ENCODE peak calls at places on chromosome 3, in seven cellular contexts. One of them, this sample, is unnamed.

GRCh38 chr3:157311633-157312365 is 124.9 kb upstream of the PTX3 start:
- DNase-seq in suprapubic skin: no peak
- DNase-seq in A549: no peak
- DNase-seq in T-cell: no peak
- DNase-seq in stimulated activated CD4-positive, alpha-beta T cell treated with anti-CD3 and anti-CD28 coated beads, Interleukin-1b, Interleukin-23, amount 100 ng/mL, for 1 hour: no peak
- DNase-seq in HT-29: no peak
- DNase-seq in AG08396: peak
- DNase-seq in this sample: no peak

GRCh38 chr3:94076055-94076454 is 13.2 kb downstream of the NSUN3 start:
- DNase-seq in suprapubic skin: no peak
- DNase-seq in A549: no peak
- DNase-seq in T-cell: no peak
- DNase-seq in stimulated activated CD4-positive, alpha-beta T cell treated with anti-CD3 and anti-CD28 coated beads, Interleukin-1b, Interleukin-23, amount 100 ng/mL, for 1 hour: no peak
- DNase-seq in HT-29: no peak
- DNase-seq in AG08396: no peak
- DNase-seq in this sample: no peak

GRCh38 chr3:25552251-25552650 is 112.5 kb downstream of the TOP2B start:
- DNase-seq in suprapubic skin: no peak
- DNase-seq in A549: no peak
- DNase-seq in T-cell: no peak
- DNase-seq in stimulated activated CD4-positive, alpha-beta T cell treated with anti-CD3 and anti-CD28 coated beads, Interleukin-1b, Interleukin-23, amount 100 ng/mL, for 1 hour: no peak
- DNase-seq in HT-29: no peak
- DNase-seq in AG08396: no peak
- DNase-seq in this sample: no peak

GRCh38 chr3:123605789-123606234 is 21.0 kb upstream of the HACD2 start:
- DNase-seq in suprapubic skin: no peak
- DNase-seq in A549: peak
- DNase-seq in T-cell: no peak
- DNase-seq in stimulated activated CD4-positive, alpha-beta T cell treated with anti-CD3 and anti-CD28 coated beads, Interleukin-1b, Interleukin-23, amount 100 ng/mL, for 1 hour: no peak
- DNase-seq in HT-29: peak
- DNase-seq in AG08396: no peak
- DNase-seq in this sample: no peak

GRCh38 chr3:99087277-99087676 is 185.8 kb upstream of the DCBLD2 start:
- DNase-seq in suprapubic skin: no peak
- DNase-seq in A549: no peak
- DNase-seq in T-cell: no peak
- DNase-seq in stimulated activated CD4-positive, alpha-beta T cell treated with anti-CD3 and anti-CD28 coated beads, Interleukin-1b, Interleukin-23, amount 100 ng/mL, for 1 hour: no peak
- DNase-seq in HT-29: no peak
- DNase-seq in AG08396: no peak
- DNase-seq in this sample: no peak

GRCh38 chr3:43902415-43902814 is 211.7 kb downstream of the ABHD5 start:
- DNase-seq in suprapubic skin: no peak
- DNase-seq in A549: no peak
- DNase-seq in T-cell: no peak
- DNase-seq in stimulated activated CD4-positive, alpha-beta T cell treated with anti-CD3 and anti-CD28 coated beads, Interleukin-1b, Interleukin-23, amount 100 ng/mL, for 1 hour: no peak
- DNase-seq in HT-29: no peak
- DNase-seq in AG08396: no peak
- DNase-seq in this sample: no peak

GRCh38 chr3:181713673-181714270 is 2.0 kb downstream of the SOX2 start:
- DNase-seq in suprapubic skin: no peak
- DNase-seq in A549: no peak
- DNase-seq in T-cell: no peak
- DNase-seq in stimulated activated CD4-positive, alpha-beta T cell treated with anti-CD3 and anti-CD28 coated beads, Interleukin-1b, Interleukin-23, amount 100 ng/mL, for 1 hour: no peak
- DNase-seq in HT-29: no peak
- DNase-seq in AG08396: no peak
- DNase-seq in this sample: no peak

GRCh38 chr3:71926242-71926560 is 141.3 kb upstream of the PROK2 start:
- DNase-seq in suprapubic skin: no peak
- DNase-seq in A549: peak
- DNase-seq in T-cell: no peak
- DNase-seq in stimulated activated CD4-positive, alpha-beta T cell treated with anti-CD3 and anti-CD28 coated beads, Interleukin-1b, Interleukin-23, amount 100 ng/mL, for 1 hour: no peak
- DNase-seq in HT-29: peak
- DNase-seq in AG08396: no peak
- DNase-seq in this sample: no peak

GRCh38 chr3:16767006-16767405 is 117.7 kb upstream of the PLCL2 start:
- DNase-seq in suprapubic skin: no peak
- DNase-seq in A549: no peak
- DNase-seq in T-cell: no peak
- DNase-seq in stimulated activated CD4-positive, alpha-beta T cell treated with anti-CD3 and anti-CD28 coated beads, Interleukin-1b, Interleukin-23, amount 100 ng/mL, for 1 hour: no peak
- DNase-seq in HT-29: no peak
- DNase-seq in AG08396: no peak
- DNase-seq in this sample: no peak

GRCh38 chr3:126128504-126129407 is 44.8 kb upstream of the SLC41A3 start:
- DNase-seq in suprapubic skin: peak
- DNase-seq in A549: no peak
- DNase-seq in T-cell: no peak
- DNase-seq in stimulated activated CD4-positive, alpha-beta T cell treated with anti-CD3 and anti-CD28 coated beads, Interleukin-1b, Interleukin-23, amount 100 ng/mL, for 1 hour: no peak
- DNase-seq in HT-29: no peak
- DNase-seq in AG08396: no peak
- DNase-seq in this sample: no peak

GRCh38 chr3:158953131-158953530 is 151.3 kb downstream of the MFSD1 start:
- DNase-seq in suprapubic skin: no peak
- DNase-seq in A549: no peak
- DNase-seq in T-cell: no peak
- DNase-seq in stimulated activated CD4-positive, alpha-beta T cell treated with anti-CD3 and anti-CD28 coated beads, Interleukin-1b, Interleukin-23, amount 100 ng/mL, for 1 hour: no peak
- DNase-seq in HT-29: no peak
- DNase-seq in AG08396: no peak
- DNase-seq in this sample: no peak

GRCh38 chr3:184874709-184875644 is 63.0 kb downstream of the VPS8 start:
- DNase-seq in suprapubic skin: no peak
- DNase-seq in A549: peak
- DNase-seq in T-cell: no peak
- DNase-seq in stimulated activated CD4-positive, alpha-beta T cell treated with anti-CD3 and anti-CD28 coated beads, Interleukin-1b, Interleukin-23, amount 100 ng/mL, for 1 hour: no peak
- DNase-seq in HT-29: peak
- DNase-seq in AG08396: peak
- DNase-seq in this sample: peak

GRCh38 chr3:160707187-160707789 is 30.3 kb downstream of the ARL14 start:
- DNase-seq in suprapubic skin: no peak
- DNase-seq in A549: peak
- DNase-seq in T-cell: peak
- DNase-seq in stimulated activated CD4-positive, alpha-beta T cell treated with anti-CD3 and anti-CD28 coated beads, Interleukin-1b, Interleukin-23, amount 100 ng/mL, for 1 hour: no peak
- DNase-seq in HT-29: peak
- DNase-seq in AG08396: peak
- DNase-seq in this sample: peak

GRCh38 chr3:35335703-35336102 is 303.6 kb upstream of the ARPP21 start:
- DNase-seq in suprapubic skin: no peak
- DNase-seq in A549: no peak
- DNase-seq in T-cell: no peak
- DNase-seq in stimulated activated CD4-positive, alpha-beta T cell treated with anti-CD3 and anti-CD28 coated beads, Interleukin-1b, Interleukin-23, amount 100 ng/mL, for 1 hour: no peak
- DNase-seq in HT-29: no peak
- DNase-seq in AG08396: no peak
- DNase-seq in this sample: no peak

GRCh38 chr3:63891518-63891917 is 20.7 kb downstream of the SCAANT1 start:
- DNase-seq in suprapubic skin: no peak
- DNase-seq in A549: no peak
- DNase-seq in T-cell: no peak
- DNase-seq in stimulated activated CD4-positive, alpha-beta T cell treated with anti-CD3 and anti-CD28 coated beads, Interleukin-1b, Interleukin-23, amount 100 ng/mL, for 1 hour: no peak
- DNase-seq in HT-29: no peak
- DNase-seq in AG08396: no peak
- DNase-seq in this sample: no peak

GRCh38 chr3:78878011-78878410 is 889.8 kb downstream of the ROBO1 start:
- DNase-seq in suprapubic skin: no peak
- DNase-seq in A549: no peak
- DNase-seq in T-cell: no peak
- DNase-seq in stimulated activated CD4-positive, alpha-beta T cell treated with anti-CD3 and anti-CD28 coated beads, Interleukin-1b, Interleukin-23, amount 100 ng/mL, for 1 hour: no peak
- DNase-seq in HT-29: no peak
- DNase-seq in AG08396: peak
- DNase-seq in this sample: no peak

GRCh38 chr3:133644768-133645167 is 17.0 kb downstream of the TOPBP1 start:
- DNase-seq in suprapubic skin: no peak
- DNase-seq in A549: peak
- DNase-seq in T-cell: no peak
- DNase-seq in stimulated activated CD4-positive, alpha-beta T cell treated with anti-CD3 and anti-CD28 coated beads, Interleukin-1b, Interleukin-23, amount 100 ng/mL, for 1 hour: no peak
- DNase-seq in HT-29: no peak
- DNase-seq in AG08396: peak
- DNase-seq in this sample: no peak

GRCh38 chr3:107346559-107346958 is 30.7 kb upstream of the CCDC54 start:
- DNase-seq in suprapubic skin: no peak
- DNase-seq in A549: no peak
- DNase-seq in T-cell: no peak
- DNase-seq in stimulated activated CD4-positive, alpha-beta T cell treated with anti-CD3 and anti-CD28 coated beads, Interleukin-1b, Interleukin-23, amount 100 ng/mL, for 1 hour: no peak
- DNase-seq in HT-29: no peak
- DNase-seq in AG08396: no peak
- DNase-seq in this sample: no peak

GRCh38 chr3:13206799-13207577 is 133.8 kb upstream of the IQSEC1 start:
- DNase-seq in suprapubic skin: no peak
- DNase-seq in A549: no peak
- DNase-seq in T-cell: no peak
- DNase-seq in stimulated activated CD4-positive, alpha-beta T cell treated with anti-CD3 and anti-CD28 coated beads, Interleukin-1b, Interleukin-23, amount 100 ng/mL, for 1 hour: no peak
- DNase-seq in HT-29: no peak
- DNase-seq in AG08396: no peak
- DNase-seq in this sample: no peak

GRCh38 chr3:184175506-184175905 is 851 bp downstream of the AP2M1 start:
- DNase-seq in suprapubic skin: no peak
- DNase-seq in A549: no peak
- DNase-seq in T-cell: no peak
- DNase-seq in stimulated activated CD4-positive, alpha-beta T cell treated with anti-CD3 and anti-CD28 coated beads, Interleukin-1b, Interleukin-23, amount 100 ng/mL, for 1 hour: no peak
- DNase-seq in HT-29: peak
- DNase-seq in AG08396: no peak
- DNase-seq in this sample: no peak

GRCh38 chr3:8937064-8938020 is 25.9 kb downstream of the RAD18 start:
- DNase-seq in suprapubic skin: no peak
- DNase-seq in A549: peak
- DNase-seq in T-cell: no peak
- DNase-seq in stimulated activated CD4-positive, alpha-beta T cell treated with anti-CD3 and anti-CD28 coated beads, Interleukin-1b, Interleukin-23, amount 100 ng/mL, for 1 hour: no peak
- DNase-seq in HT-29: peak
- DNase-seq in AG08396: peak
- DNase-seq in this sample: no peak

GRCh38 chr3:40169983-40170382 is 139.5 kb upstream of the EIF1B start:
- DNase-seq in suprapubic skin: no peak
- DNase-seq in A549: no peak
- DNase-seq in T-cell: no peak
- DNase-seq in stimulated activated CD4-positive, alpha-beta T cell treated with anti-CD3 and anti-CD28 coated beads, Interleukin-1b, Interleukin-23, amount 100 ng/mL, for 1 hour: no peak
- DNase-seq in HT-29: no peak
- DNase-seq in AG08396: no peak
- DNase-seq in this sample: no peak

GRCh38 chr3:17070560-17070959 is 185.8 kb downstream of the PLCL2 start:
- DNase-seq in suprapubic skin: no peak
- DNase-seq in A549: peak
- DNase-seq in T-cell: no peak
- DNase-seq in stimulated activated CD4-positive, alpha-beta T cell treated with anti-CD3 and anti-CD28 coated beads, Interleukin-1b, Interleukin-23, amount 100 ng/mL, for 1 hour: no peak
- DNase-seq in HT-29: peak
- DNase-seq in AG08396: peak
- DNase-seq in this sample: no peak

GRCh38 chr3:57998366-57999283 is 9.6 kb upstream of the FLNB start:
- DNase-seq in suprapubic skin: no peak
- DNase-seq in A549: no peak
- DNase-seq in T-cell: no peak
- DNase-seq in stimulated activated CD4-positive, alpha-beta T cell treated with anti-CD3 and anti-CD28 coated beads, Interleukin-1b, Interleukin-23, amount 100 ng/mL, for 1 hour: no peak
- DNase-seq in HT-29: peak
- DNase-seq in AG08396: no peak
- DNase-seq in this sample: no peak

GRCh38 chr3:98188553-98188952 is 22.1 kb downstream of the OR5H15 start:
- DNase-seq in suprapubic skin: no peak
- DNase-seq in A549: no peak
- DNase-seq in T-cell: no peak
- DNase-seq in stimulated activated CD4-positive, alpha-beta T cell treated with anti-CD3 and anti-CD28 coated beads, Interleukin-1b, Interleukin-23, amount 100 ng/mL, for 1 hour: no peak
- DNase-seq in HT-29: peak
- DNase-seq in AG08396: no peak
- DNase-seq in this sample: peak

GRCh38 chr3:182092662-182093262 is 381.0 kb downstream of the SOX2 start:
- DNase-seq in suprapubic skin: no peak
- DNase-seq in A549: peak
- DNase-seq in T-cell: no peak
- DNase-seq in stimulated activated CD4-positive, alpha-beta T cell treated with anti-CD3 and anti-CD28 coated beads, Interleukin-1b, Interleukin-23, amount 100 ng/mL, for 1 hour: no peak
- DNase-seq in HT-29: no peak
- DNase-seq in AG08396: no peak
- DNase-seq in this sample: no peak

GRCh38 chr3:171461087-171461917 is 1.1 kb upstream of the TNIK start:
- DNase-seq in suprapubic skin: no peak
- DNase-seq in A549: peak
- DNase-seq in T-cell: peak
- DNase-seq in stimulated activated CD4-positive, alpha-beta T cell treated with anti-CD3 and anti-CD28 coated beads, Interleukin-1b, Interleukin-23, amount 100 ng/mL, for 1 hour: no peak
- DNase-seq in HT-29: peak
- DNase-seq in AG08396: peak
- DNase-seq in this sample: peak

GRCh38 chr3:22263042-22263441 is 512.0 kb upstream of the ZNF385D start:
- DNase-seq in suprapubic skin: no peak
- DNase-seq in A549: no peak
- DNase-seq in T-cell: no peak
- DNase-seq in stimulated activated CD4-positive, alpha-beta T cell treated with anti-CD3 and anti-CD28 coated beads, Interleukin-1b, Interleukin-23, amount 100 ng/mL, for 1 hour: no peak
- DNase-seq in HT-29: no peak
- DNase-seq in AG08396: peak
- DNase-seq in this sample: no peak

GRCh38 chr3:13095408-13095861 is 22.2 kb upstream of the IQSEC1 start:
- DNase-seq in suprapubic skin: no peak
- DNase-seq in A549: no peak
- DNase-seq in T-cell: no peak
- DNase-seq in stimulated activated CD4-positive, alpha-beta T cell treated with anti-CD3 and anti-CD28 coated beads, Interleukin-1b, Interleukin-23, amount 100 ng/mL, for 1 hour: no peak
- DNase-seq in HT-29: no peak
- DNase-seq in AG08396: no peak
- DNase-seq in this sample: no peak

GRCh38 chr3:13018039-13018431 is 55.2 kb downstream of the IQSEC1 start:
- DNase-seq in suprapubic skin: no peak
- DNase-seq in A549: no peak
- DNase-seq in T-cell: no peak
- DNase-seq in stimulated activated CD4-positive, alpha-beta T cell treated with anti-CD3 and anti-CD28 coated beads, Interleukin-1b, Interleukin-23, amount 100 ng/mL, for 1 hour: no peak
- DNase-seq in HT-29: no peak
- DNase-seq in AG08396: no peak
- DNase-seq in this sample: no peak

GRCh38 chr3:134029256-134029733 is 430 bp downstream of the SLCO2A1 start:
- DNase-seq in suprapubic skin: no peak
- DNase-seq in A549: no peak
- DNase-seq in T-cell: no peak
- DNase-seq in stimulated activated CD4-positive, alpha-beta T cell treated with anti-CD3 and anti-CD28 coated beads, Interleukin-1b, Interleukin-23, amount 100 ng/mL, for 1 hour: no peak
- DNase-seq in HT-29: no peak
- DNase-seq in AG08396: no peak
- DNase-seq in this sample: no peak

GRCh38 chr3:185797993-185798830 is 26.6 kb downstream of the IGF2BP2 start:
- DNase-seq in suprapubic skin: no peak
- DNase-seq in A549: no peak
- DNase-seq in T-cell: no peak
- DNase-seq in stimulated activated CD4-positive, alpha-beta T cell treated with anti-CD3 and anti-CD28 coated beads, Interleukin-1b, Interleukin-23, amount 100 ng/mL, for 1 hour: no peak
- DNase-seq in HT-29: peak
- DNase-seq in AG08396: no peak
- DNase-seq in this sample: no peak

GRCh38 chr3:38536686-38537085 is 40.5 kb downstream of the EXOG start:
- DNase-seq in suprapubic skin: no peak
- DNase-seq in A549: no peak
- DNase-seq in T-cell: no peak
- DNase-seq in stimulated activated CD4-positive, alpha-beta T cell treated with anti-CD3 and anti-CD28 coated beads, Interleukin-1b, Interleukin-23, amount 100 ng/mL, for 1 hour: no peak
- DNase-seq in HT-29: no peak
- DNase-seq in AG08396: no peak
- DNase-seq in this sample: no peak

This sample was measured in naive B cell.